ENCODE peak calls at places on chromosomes 16 and 17, in eight cellular contexts. G is RWPE2, E is tibial artery, M is fibroblast of the aortic adventitia, L is Peyer's patch, K is Caco-2, B is left lung, P is SJSA1. Y is an unnamed sample.

GRCh38 chr17:68821860-68822693 is 133.1 kb downstream of the ABCA8 start:
- DNase-seq in B (no peak), E (no peak), K (peak; percentile 9), P (peak; percentile 65), G (peak; percentile 71), L (no peak), M (peak; percentile 85), Y (peak; percentile 75)

GRCh38 chr17:76710863-76711611 is at the start of gene MXRA7:
- DNase-seq in B (peak; percentile 87), K (peak; percentile 79), P (peak; percentile 89), E (peak; percentile 66), L (peak; percentile 52), M (peak; percentile 61), G (no peak), Y (no peak)

GRCh38 chr17:40485851-40486512 is 15.4 kb downstream of the TNS4 start:
- DNase-seq in L (no peak), E (peak; percentile 72), B (no peak), K (no peak), G (peak; percentile 91), M (peak; percentile 99), P (peak; percentile 94), Y (peak; percentile 97)

GRCh38 chr16:81539009-81539820 is 94.6 kb downstream of the CMIP start:
- DNase-seq in M (peak; percentile 70), G (no peak), K (no peak), E (no peak), P (no peak), B (no peak), L (no peak), Y (no peak)

GRCh38 chr17:18155179-18155578 is 28.4 kb upstream of the ALKBH5 start:
- DNase-seq in M (no peak), K (no peak), G (no peak), P (no peak), L (no peak), B (no peak), E (no peak), Y (no peak)

GRCh38 chr16:80691111-80691761 is 113.2 kb downstream of the CDYL2 start:
- DNase-seq in G (no peak), M (no peak), B (no peak), K (no peak), P (no peak), E (no peak), L (no peak), Y (no peak)

GRCh38 chr17:19724501-19725420 is 8.4 kb upstream of the SLC47A2 start:
- DNase-seq in P (no peak), K (no peak), E (peak; percentile 74), L (peak; percentile 55), B (peak; percentile 92), M (no peak), G (peak; percentile 68), Y (no peak)

GRCh38 chr17:14092808-14093207 is 23.5 kb downstream of the COX10 start:
- DNase-seq in M (no peak), P (no peak), K (no peak), L (no peak), E (no peak), B (no peak), G (no peak), Y (no peak)

GRCh38 chr16:440627-441026 is 15.2 kb downstream of the RAB11FIP3 start:
- DNase-seq in L (no peak), M (no peak), K (no peak), B (peak; percentile 22), G (no peak), P (no peak), E (no peak), Y (no peak)

GRCh38 chr17:66474810-66475497 is 172.5 kb downstream of the PRKCA start:
- DNase-seq in B (no peak), P (no peak), G (no peak), L (no peak), K (peak; percentile 49), E (no peak), M (no peak), Y (no peak)

GRCh38 chr17:56047321-56047720 is 106.0 kb upstream of the ANKFN1 start:
- DNase-seq in M (no peak), P (no peak), L (no peak), K (no peak), E (no peak), B (no peak), G (no peak), Y (no peak)

GRCh38 chr16:181668-182021 is 1.4 kb downstream of the HBQ1 start:
- DNase-seq in M (no peak), E (no peak), K (no peak), B (no peak), P (no peak), L (no peak), G (no peak), Y (no peak)

GRCh38 chr16:6835941-6836340 is 496.7 kb upstream of the RBFOX1 start:
- DNase-seq in G (no peak), L (no peak), E (no peak), P (no peak), K (no peak), B (no peak), M (no peak), Y (peak; percentile 51)

GRCh38 chr16:17411263-17411662 is 59.5 kb downstream of the XYLT1 start:
- DNase-seq in G (no peak), B (no peak), M (no peak), K (no peak), L (no peak), E (no peak), P (no peak), Y (no peak)

GRCh38 chr16:50644730-50645129 is 36.4 kb downstream of the SNX20 start:
- DNase-seq in M (peak; percentile 55), K (peak; percentile 57), L (peak; percentile 25), E (no peak), P (no peak), G (no peak), B (no peak), Y (no peak)

GRCh38 chr16:66376577-66377326 is 10.3 kb downstream of the CDH5 start:
- DNase-seq in P (no peak), G (no peak), E (no peak), B (no peak), K (no peak), L (no peak), M (no peak), Y (no peak)
- H3K4me3 ChIP-seq in P (no peak overlapping the region), G (no peak overlapping the region), E (no peak overlapping the region), B (no peak overlapping the region), K (no peak overlapping the region), L (no peak overlapping the region), M (no peak overlapping the region), Y (no peak overlapping the region)

DNA sequence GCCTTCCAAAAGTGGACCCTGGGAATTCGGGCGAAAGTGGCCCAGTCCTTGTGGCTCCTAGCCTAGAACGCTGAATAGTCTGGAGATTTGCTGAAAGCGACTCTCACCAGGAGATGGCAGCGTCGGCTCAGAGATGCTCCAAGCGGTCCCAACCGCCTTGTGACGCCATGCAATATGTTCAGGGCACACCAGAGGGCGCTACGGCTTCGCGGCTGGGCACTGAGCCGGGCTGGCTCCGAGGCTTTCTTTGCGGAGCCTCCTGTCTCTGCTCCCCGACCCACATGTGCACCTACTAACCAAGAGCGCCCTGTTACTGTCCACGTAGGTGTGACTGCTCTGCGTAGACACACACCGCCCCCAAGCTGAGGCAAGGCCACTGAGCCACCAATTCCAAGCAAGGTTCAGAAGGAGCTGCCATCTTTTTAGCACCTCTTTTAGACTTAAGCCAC is 36.9 kb downstream of the SYCE1L start:
- DNase-seq in L (peak; percentile 69), B (peak; percentile 92), E (peak; percentile 76), G (peak; percentile 78), M (peak; percentile 83), P (peak; percentile 82), K (peak; percentile 93), Y (no peak)
- H3K4me3 ChIP-seq in L (no peak overlapping the region), B (no peak overlapping the region), E (no peak overlapping the region), G (no peak overlapping the region), M (no peak overlapping the region), P (no peak overlapping the region), K (no peak overlapping the region), Y (peak overlapping the region; percentile 39)

GRCh38 chr17:33204701-33205100 is 88.4 kb downstream of the ASIC2 start:
- DNase-seq in G (no peak), P (no peak), M (no peak), E (no peak), L (no peak), K (no peak), B (no peak), Y (no peak)

GRCh38 chr17:33210240-33210639 is 82.9 kb downstream of the ASIC2 start:
- DNase-seq in L (no peak), E (no peak), K (no peak), P (no peak), B (no peak), G (no peak), M (no peak), Y (no peak)

GRCh38 chr17:33205552-33205951 is 87.5 kb downstream of the ASIC2 start:
- DNase-seq in L (no peak), M (no peak), P (no peak), B (no peak), G (no peak), K (no peak), E (no peak), Y (no peak)

GRCh38 chr17:33207231-33207630 is 85.9 kb downstream of the ASIC2 start:
- DNase-seq in G (no peak), L (no peak), K (no peak), P (no peak), E (no peak), B (no peak), M (no peak), Y (no peak)

DNA sequence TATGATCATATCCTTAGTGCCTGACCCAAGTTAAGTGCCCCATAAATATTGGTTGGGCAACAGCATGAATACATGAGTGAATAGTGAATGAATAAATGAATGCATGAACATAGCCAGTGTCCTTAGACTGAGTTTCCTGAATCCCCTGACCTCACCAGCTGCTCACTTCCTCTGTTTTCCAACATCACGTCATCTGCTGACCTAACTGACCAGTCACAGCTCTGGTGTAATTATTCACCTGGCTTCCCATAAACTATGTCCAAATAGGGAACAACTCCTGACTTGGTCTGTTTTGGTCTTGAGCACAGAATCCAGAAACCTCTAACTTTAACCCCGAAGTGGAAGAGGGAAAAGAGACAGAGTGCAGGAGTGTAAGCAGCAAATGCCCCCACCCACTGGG is 83.4 kb downstream of the ASIC2 start:
- DNase-seq in B (no peak), M (no peak), E (no peak), G (no peak), P (no peak), K (no peak), L (no peak), Y (peak; percentile 92)
- H3K4me3 ChIP-seq in B (no peak overlapping the region), M (no peak overlapping the region), E (no peak overlapping the region), G (no peak overlapping the region), P (no peak overlapping the region), K (no peak overlapping the region), L (no peak overlapping the region), Y (no peak overlapping the region)

GRCh38 chr16:86772231-86772510 is 193.8 kb downstream of the FOXL1 start:
- DNase-seq in K (no peak), L (no peak), P (no peak), E (no peak), M (no peak), G (no peak), B (no peak), Y (no peak)

GRCh38 chr16:86771506-86772230 is 193.3 kb downstream of the FOXL1 start:
- DNase-seq in E (no peak), B (no peak), P (peak; percentile 89), G (no peak), L (no peak), M (no peak), K (no peak), Y (no peak)

GRCh38 chr16:86774931-86775330 is 196.6 kb downstream of the FOXL1 start:
- DNase-seq in E (no peak), L (no peak), P (no peak), G (no peak), M (no peak), K (no peak), B (no peak), Y (no peak)

GRCh38 chr16:86772671-86773338 is 194.5 kb downstream of the FOXL1 start:
- DNase-seq in G (no peak), L (no peak), B (no peak), E (no peak), P (peak; percentile 96), M (peak; percentile 68), K (no peak), Y (no peak)

GRCh38 chr16:86773339-86773715 is 195.0 kb downstream of the FOXL1 start:
- DNase-seq in L (no peak), E (no peak), M (no peak), B (no peak), P (no peak), K (no peak), G (no peak), Y (no peak)
- H3K4me3 ChIP-seq in L (no peak overlapping the region), E (no peak overlapping the region), M (no peak overlapping the region), B (no peak overlapping the region), P (no peak overlapping the region), K (no peak overlapping the region), G (no peak overlapping the region), Y (no peak overlapping the region)

Y was measured in epithelial cell of proximal tubule.